ENCODE peak calls at places on chromosomes 13 and 19, in four cellular contexts. L is K562, P is HepG2, F is GM12878. V is an unnamed sample.

GRCh38 chr19:39971380-39971841 is 446 bp downstream of the PSMC4 start:
- DNase-seq in L (peak; percentile 37), P (no peak), F (no peak), V (no peak)

GRCh38 chr13:28831117-28831516 is 11.0 kb downstream of the MTUS2 start:
- DNase-seq in L (no peak), P (no peak), F (no peak), V (no peak)

GRCh38 chr13:90416519-90416918 is 931.0 kb upstream of the MIR17HG start:
- DNase-seq in L (no peak), P (no peak), F (no peak), V (no peak)

GRCh38 chr19:9306443-9306842 is 3.2 kb downstream of the ZNF699 start:
- DNase-seq in L (no peak), P (no peak), F (no peak), V (no peak)

GRCh38 chr19:31533114-31533513 is 183.9 kb upstream of the TSHZ3 start:
- DNase-seq in L (no peak), P (no peak), F (no peak), V (no peak)

GRCh38 chr13:113625965-113626661 is 31.9 kb downstream of the ATP4B start:
- DNase-seq in L (no peak), P (no peak), F (no peak), V (no peak)

GRCh38 chr13:111270765-111271164 is 49.7 kb upstream of the TEX29 start:
- DNase-seq in L (no peak), P (no peak), F (no peak), V (no peak)

GRCh38 chr13:28750187-28751045 is 31.6 kb upstream of the SLC46A3 start:
- DNase-seq in L (no peak), P (no peak), F (no peak), V (peak; percentile 32)

GRCh38 chr13:76663941-76664340 is 222.3 kb downstream of the KCTD12 start:
- DNase-seq in L (no peak), P (no peak), F (no peak), V (no peak)

GRCh38 chr19:29484876-29485275 is 40.9 kb upstream of the VSTM2B start:
- DNase-seq in L (no peak), P (no peak), F (no peak), V (no peak)

GRCh38 chr19:29485293-29485692 is 40.5 kb upstream of the VSTM2B start:
- DNase-seq in L (no peak), P (no peak), F (no peak), V (no peak)

GRCh38 chr19:29483641-29483920 is 42.2 kb upstream of the VSTM2B start:
- DNase-seq in L (no peak), P (no peak), F (no peak), V (no peak)

GRCh38 chr19:29483944-29484581 is 41.7 kb upstream of the VSTM2B start:
- DNase-seq in L (no peak), P (no peak), F (no peak), V (no peak)

GRCh38 chr19:29482855-29483640 is 42.7 kb upstream of the VSTM2B start:
- DNase-seq in L (no peak), P (no peak), F (no peak), V (no peak)
- TF ChIP-seq RFX5 in L (no peak), P (no peak), F (no peak), V (no peak)

GRCh38 chr13:102598061-102598460 is 1.3 kb downstream of the TPP2 start:
- DNase-seq in L (peak; percentile 15), P (no peak), F (no peak), V (no peak)
- TF ChIP-seq MYC in L (no peak), P (no peak), F (no peak), V (no peak)

DNA sequence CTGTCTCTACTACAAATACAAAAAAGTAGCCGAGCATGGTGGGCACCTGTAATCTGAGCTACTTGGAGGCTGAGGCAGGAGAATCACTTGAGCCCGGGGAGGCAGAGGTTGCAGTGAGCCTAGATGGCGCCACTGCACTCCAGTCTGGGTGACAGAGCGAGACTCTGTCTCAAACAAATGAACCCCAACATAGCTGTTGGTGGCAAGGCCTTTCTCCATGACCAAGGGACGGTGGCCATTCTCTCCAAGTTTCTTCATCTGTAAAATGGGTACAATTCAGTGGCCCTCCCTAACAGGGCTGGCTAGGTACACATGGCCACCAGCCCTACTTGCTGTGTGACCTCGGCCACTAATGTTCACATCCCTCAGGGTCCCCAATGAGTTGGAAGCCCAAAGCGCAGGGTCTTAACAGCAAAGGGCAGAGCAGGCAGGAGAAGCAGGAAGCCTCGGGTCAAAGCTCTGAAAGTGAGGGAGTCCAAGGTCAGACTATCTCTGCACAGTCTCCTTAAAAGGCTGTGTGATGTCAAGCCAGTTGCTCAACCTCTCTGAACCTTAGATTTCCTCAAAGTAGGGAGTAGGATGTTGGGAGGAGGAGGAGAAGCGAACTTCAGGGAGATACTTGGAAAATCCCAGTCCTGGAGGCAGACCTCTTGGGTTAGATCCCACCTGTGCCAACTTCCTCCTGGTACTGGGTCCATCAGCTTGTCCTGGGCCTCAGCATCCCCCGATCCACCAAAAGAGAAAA is 2.7 kb downstream of the JUND start:
- DNase-seq in L (no peak), P (no peak), F (no peak), V (no peak)
- TF ChIP-seq RFX5 in L (no peak), P (no peak), F (no peak), V (no peak)

DNA sequence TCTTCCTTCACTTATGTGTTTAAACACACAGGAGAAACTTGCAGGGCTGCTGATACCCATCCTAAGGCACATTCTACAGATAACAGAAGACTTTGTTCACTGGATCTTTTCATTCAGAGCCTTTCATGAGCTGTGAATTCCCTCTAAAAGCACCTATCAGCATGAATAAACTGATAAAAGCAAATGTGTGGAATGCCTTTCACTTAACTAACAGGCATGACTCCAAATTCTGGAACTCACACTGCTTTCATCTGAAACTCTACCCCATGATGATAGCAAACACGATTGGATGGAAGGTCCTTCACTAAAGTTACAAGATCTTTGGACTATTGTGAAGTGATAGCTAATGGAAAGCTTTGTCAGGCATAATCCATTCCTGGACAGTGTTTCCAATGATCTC is 457.3 kb downstream of the EFNB2 start:
- DNase-seq in L (no peak), P (no peak), F (no peak), V (no peak)
- TF ChIP-seq MYC in L (no peak), P (no peak), F (no peak), V (no peak)

DNA sequence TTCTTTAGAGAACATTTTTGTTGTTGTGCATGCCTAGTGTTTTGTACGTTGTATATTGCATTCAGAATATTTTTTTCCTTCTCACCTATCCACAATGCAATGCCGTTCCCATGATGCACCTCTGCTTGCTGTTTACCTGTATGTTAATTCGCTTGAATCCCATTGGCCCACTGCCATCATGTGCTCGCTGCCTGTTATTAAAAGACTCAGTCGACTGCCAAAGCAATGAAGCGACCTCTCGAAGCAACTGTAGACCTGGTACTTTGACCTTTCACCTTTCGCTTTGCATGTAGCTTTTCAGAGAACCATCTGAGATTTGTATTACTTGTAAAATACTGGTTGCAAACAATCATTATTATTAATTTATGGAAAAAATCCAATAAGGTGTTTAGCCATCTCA is 77.4 kb upstream of the RAP2A start:
- DNase-seq in L (no peak), P (no peak), F (no peak), V (no peak)
- TF ChIP-seq RFX5 in L (no peak), P (no peak), F (no peak), V (no peak)